ENCODE peak calls at places on chromosome 9, in four cellular contexts. One of them, this sample, is unnamed.

GRCh38 chr9:133088756-133089155 is 27.0 kb downstream of the CEL start:
- DNase-seq in GM12878: no peak
- DNase-seq in K562: no peak
- DNase-seq in WTC11: no peak
- DNase-seq in this sample: no peak

GRCh38 chr9:85228111-85228855 is 513.5 kb downstream of the AGTPBP1 start:
- DNase-seq in WTC11: no peak
- DNase-seq in K562: no peak
- DNase-seq in GM12878: no peak
- DNase-seq in this sample: no peak

GRCh38 chr9:78786794-78787193 is 489.9 kb downstream of the PSAT1 start:
- DNase-seq in GM12878: no peak
- DNase-seq in WTC11: no peak
- DNase-seq in K562: no peak
- DNase-seq in this sample: no peak

GRCh38 chr9:95082401-95083084 is 235.0 kb downstream of the FANCC start:
- DNase-seq in K562: no peak
- DNase-seq in GM12878: no peak
- DNase-seq in WTC11: no peak
- DNase-seq in this sample: no peak

GRCh38 chr9:114616684-114617520 is 5.8 kb downstream of the TMEM268 start:
- DNase-seq in WTC11: no peak
- DNase-seq in K562: peak
- DNase-seq in GM12878: peak
- DNase-seq in this sample: no peak

GRCh38 chr9:91100878-91101450 is 260.8 kb downstream of the AUH start:
- DNase-seq in WTC11: no peak
- DNase-seq in GM12878: no peak
- DNase-seq in K562: no peak
- DNase-seq in this sample: no peak

GRCh38 chr9:130189840-130190239 is 17.6 kb downstream of the NCS1 start:
- DNase-seq in GM12878: no peak
- DNase-seq in K562: no peak
- DNase-seq in WTC11: no peak
- DNase-seq in this sample: no peak

GRCh38 chr9:75471549-75472114 is 383.3 kb downstream of the OSTF1 start:
- DNase-seq in WTC11: no peak
- DNase-seq in K562: no peak
- DNase-seq in GM12878: no peak
- DNase-seq in this sample: no peak

GRCh38 chr9:93828331-93829097 is 126.6 kb downstream of the BARX1 start:
- DNase-seq in WTC11: no peak
- DNase-seq in GM12878: no peak
- DNase-seq in K562: no peak
- DNase-seq in this sample: no peak

GRCh38 chr9:107039546-107039945 is 176.6 kb downstream of the ZNF462 start:
- DNase-seq in K562: no peak
- DNase-seq in GM12878: peak
- DNase-seq in WTC11: no peak
- DNase-seq in this sample: no peak

GRCh38 chr9:6739218-6739617 is 18.6 kb upstream of the KDM4C start:
- DNase-seq in WTC11: no peak
- DNase-seq in GM12878: no peak
- DNase-seq in K562: peak
- DNase-seq in this sample: peak
- TF ChIP-seq CTCF in WTC11: no peak
- TF ChIP-seq CTCF in GM12878: peak
- TF ChIP-seq CTCF in K562: peak
- TF ChIP-seq CTCF in this sample: peak

DNA sequence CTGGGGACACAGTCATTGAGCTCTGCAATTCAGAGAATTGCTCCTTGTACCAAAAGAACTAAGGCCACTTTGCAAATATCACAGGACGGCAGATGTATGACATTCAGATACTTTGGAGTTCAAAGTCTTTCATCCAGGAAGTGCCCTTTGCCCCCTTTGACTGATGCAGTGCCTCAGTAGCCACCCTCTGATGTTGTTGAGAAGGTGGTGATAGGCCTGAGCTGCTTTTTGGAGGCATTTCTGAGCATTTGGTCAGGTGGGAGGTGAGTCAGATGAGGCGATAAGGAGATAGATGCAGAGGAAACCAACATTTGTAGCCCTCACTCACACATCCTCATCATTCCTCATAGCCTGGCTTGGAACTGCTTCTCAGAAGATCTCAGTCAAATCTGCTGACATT is 63.4 kb downstream of the ANGPTL2 start:
- DNase-seq in K562: no peak
- DNase-seq in WTC11: no peak
- DNase-seq in GM12878: no peak
- DNase-seq in this sample: no peak
- TF ChIP-seq ATF3 in K562: no peak
- TF ChIP-seq ATF3 in WTC11: no peak
- TF ChIP-seq ATF3 in GM12878: no peak
- TF ChIP-seq ATF3 in this sample: no peak

DNA sequence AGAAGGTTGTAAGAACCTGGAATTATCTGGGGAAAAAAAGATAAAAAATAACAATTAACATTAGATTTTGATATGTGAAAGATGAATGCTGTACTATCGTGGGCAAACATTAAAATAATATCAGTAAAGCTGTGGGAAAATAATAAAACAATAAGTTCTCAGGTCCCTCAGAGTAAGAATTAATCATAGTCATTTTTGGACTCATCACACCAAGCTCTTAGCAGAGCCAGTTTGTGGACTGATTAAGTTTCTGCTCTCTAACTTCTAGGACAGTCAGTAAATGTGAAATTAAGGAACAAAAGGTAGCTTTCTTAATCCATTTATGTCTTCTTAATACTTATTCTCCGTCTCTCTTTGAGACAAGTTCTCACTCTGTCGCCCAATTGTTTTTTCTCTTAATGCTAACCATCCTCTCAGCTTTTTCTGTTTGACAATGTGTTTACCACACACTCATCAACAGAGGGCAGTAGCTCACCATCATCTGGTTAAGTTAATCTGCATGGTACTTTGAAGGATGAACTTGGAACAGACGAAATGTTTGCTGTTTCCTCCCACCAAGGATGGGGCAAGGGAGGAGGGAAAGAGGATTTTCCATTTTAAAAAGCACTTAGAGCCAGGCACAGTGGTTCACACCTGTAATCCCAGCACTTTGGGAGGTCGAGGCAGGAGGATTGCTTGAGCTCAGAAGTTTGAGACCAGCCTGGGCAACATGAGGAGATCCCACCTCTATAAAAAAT is 5.3 kb upstream of the ACO1 start:
- DNase-seq in K562: peak
- DNase-seq in WTC11: no peak
- DNase-seq in GM12878: peak
- DNase-seq in this sample: peak
- TF ChIP-seq CTCF in K562: peak
- TF ChIP-seq CTCF in WTC11: peak
- TF ChIP-seq CTCF in GM12878: peak
- TF ChIP-seq CTCF in this sample: peak

DNA sequence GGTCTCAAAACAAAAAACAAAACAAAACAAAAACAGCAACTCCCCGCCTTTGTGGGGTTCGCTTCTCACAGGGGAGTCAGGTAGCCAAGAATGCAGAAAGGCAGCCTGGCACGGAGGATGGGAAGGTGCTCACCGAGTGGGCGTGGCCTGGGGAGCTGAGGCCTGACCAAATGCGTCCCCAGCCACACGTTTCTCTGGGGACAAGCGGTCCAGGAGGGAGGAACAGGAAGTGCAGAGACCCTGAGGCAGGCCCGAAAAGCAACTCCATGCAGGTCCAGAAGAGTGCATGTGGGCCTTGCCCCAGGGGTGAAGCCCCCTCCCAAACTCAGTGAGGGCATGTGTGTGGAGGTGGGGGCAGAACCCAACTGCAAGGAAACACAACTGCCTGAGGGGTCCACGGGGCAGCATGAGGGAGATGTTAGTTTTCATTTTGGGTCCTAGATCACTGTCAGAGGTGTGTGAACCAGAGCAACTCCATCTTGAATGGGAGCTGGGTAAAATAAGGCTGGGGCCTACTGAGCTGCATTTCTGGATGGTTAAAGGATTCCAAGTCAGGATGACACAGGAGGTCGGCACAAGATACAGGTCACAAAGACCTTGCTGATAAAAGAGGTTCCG is 2.6 kb upstream of the UAP1L1 start:
- DNase-seq in GM12878: no peak
- DNase-seq in WTC11: peak
- DNase-seq in K562: peak
- DNase-seq in this sample: no peak
- TF ChIP-seq ATF3 in GM12878: no peak
- TF ChIP-seq ATF3 in WTC11: no peak
- TF ChIP-seq ATF3 in K562: no peak
- TF ChIP-seq ATF3 in this sample: no peak

This sample was measured in HCT116.